ENCODE peak calls at places on chromosome 18, in seven cellular contexts. G is B cell, X is IMR-90, T is NB4, S is RWPE1, C is kidney epithelial cell, H is natural killer cell. Q is an unnamed sample.
A peak's percentile ranks its signal among the peaks of the same experiment; 100 is the strongest.

GRCh38 chr18:74869904-74870863 is 272.5 kb downstream of the ZNF407 start:
- DNase-seq in G (no peak), T (no peak), X (peak; percentile 2), S (no peak), H (no peak), C (no peak), Q (no peak)

GRCh38 chr18:39838831-39839230 is 2116.2 kb upstream of the PIK3C3 start:
- DNase-seq in C (no peak), X (no peak), S (no peak), H (no peak), G (no peak), T (no peak), Q (no peak)

GRCh38 chr18:14189858-14190257 is 57.6 kb upstream of the ZNF519 start:
- DNase-seq in S (no peak), X (no peak), H (no peak), T (no peak), C (peak; percentile 16), G (no peak), Q (no peak)

GRCh38 chr18:1663879-1664705 is 759.4 kb downstream of the ADCYAP1 start:
- DNase-seq in S (peak; percentile 20), H (no peak), X (no peak), G (no peak), C (no peak), T (peak; percentile 63), Q (peak; percentile 22)

GRCh38 chr18:57333941-57334340 is 18.4 kb upstream of the ST8SIA3 start:
- DNase-seq in G (no peak), H (no peak), X (no peak), T (peak; percentile 37), C (no peak), S (no peak), Q (no peak)

GRCh38 chr18:55439036-55439435 is 149.0 kb downstream of the TCF4 start:
- DNase-seq in C (no peak), G (no peak), H (no peak), X (no peak), T (no peak), S (no peak), Q (no peak)

GRCh38 chr18:80037869-80038630 is 3.8 kb downstream of the RBFA start:
- DNase-seq in T (no peak), S (no peak), H (no peak), G (no peak), C (no peak), X (no peak), Q (no peak)

GRCh38 chr18:76328145-76328544 is 166.9 kb downstream of the ZNF516 start:
- DNase-seq in S (no peak), C (no peak), X (no peak), T (no peak), G (no peak), H (no peak), Q (no peak)

DNA sequence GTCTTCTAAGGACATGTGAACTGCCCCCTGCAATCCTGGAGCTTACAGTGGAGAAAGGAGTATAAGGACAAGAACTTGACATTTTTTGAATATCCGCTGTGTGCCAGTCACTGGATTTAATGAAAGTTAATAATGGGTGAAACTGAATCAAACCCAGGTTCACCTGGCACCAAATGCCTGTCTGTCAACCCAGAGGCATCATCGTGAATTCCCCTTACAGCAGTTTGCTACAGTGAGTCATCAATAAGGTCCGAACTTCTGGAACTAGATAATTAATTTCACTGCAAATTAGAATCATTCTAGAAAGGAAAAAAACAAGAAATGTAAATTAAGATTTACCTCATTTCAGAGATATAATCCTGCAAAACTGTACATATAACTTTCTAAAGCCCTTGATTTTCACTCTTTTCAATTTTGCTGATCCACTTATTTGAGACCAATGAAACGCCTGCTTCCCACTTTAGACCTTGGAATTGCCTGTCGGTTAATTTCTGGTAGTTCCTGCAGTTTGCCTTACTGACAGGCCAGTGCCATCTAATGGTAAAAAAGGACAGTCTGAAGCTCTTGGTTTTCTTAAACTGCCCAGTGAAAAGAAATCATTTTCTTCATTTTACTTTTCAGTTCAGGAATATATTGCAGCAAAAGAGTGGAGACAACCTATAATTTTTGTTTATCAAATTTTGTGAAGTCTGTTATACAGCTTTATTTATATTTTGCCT is 8.2 kb downstream of the DSG2 start:
- DNase-seq in G (no peak), T (no peak), C (no peak), X (peak; percentile 21), H (no peak), S (no peak), Q (no peak)
- TF ChIP-seq CTCF in G (no peak), T (no peak), C (peak; percentile 44), X (peak; percentile 30), H (no peak), S (peak; percentile 59), Q (peak; percentile 14)

GRCh38 chr18:70621710-70622109 is 332.9 kb downstream of the SOCS6 start:
- DNase-seq in S (no peak), H (no peak), X (no peak), C (no peak), G (no peak), T (peak; percentile 95), Q (no peak)

GRCh38 chr18:70623106-70623505 is 334.3 kb downstream of the SOCS6 start:
- DNase-seq in S (no peak), H (no peak), C (no peak), X (no peak), T (peak; percentile 26), G (no peak), Q (no peak)

DNA sequence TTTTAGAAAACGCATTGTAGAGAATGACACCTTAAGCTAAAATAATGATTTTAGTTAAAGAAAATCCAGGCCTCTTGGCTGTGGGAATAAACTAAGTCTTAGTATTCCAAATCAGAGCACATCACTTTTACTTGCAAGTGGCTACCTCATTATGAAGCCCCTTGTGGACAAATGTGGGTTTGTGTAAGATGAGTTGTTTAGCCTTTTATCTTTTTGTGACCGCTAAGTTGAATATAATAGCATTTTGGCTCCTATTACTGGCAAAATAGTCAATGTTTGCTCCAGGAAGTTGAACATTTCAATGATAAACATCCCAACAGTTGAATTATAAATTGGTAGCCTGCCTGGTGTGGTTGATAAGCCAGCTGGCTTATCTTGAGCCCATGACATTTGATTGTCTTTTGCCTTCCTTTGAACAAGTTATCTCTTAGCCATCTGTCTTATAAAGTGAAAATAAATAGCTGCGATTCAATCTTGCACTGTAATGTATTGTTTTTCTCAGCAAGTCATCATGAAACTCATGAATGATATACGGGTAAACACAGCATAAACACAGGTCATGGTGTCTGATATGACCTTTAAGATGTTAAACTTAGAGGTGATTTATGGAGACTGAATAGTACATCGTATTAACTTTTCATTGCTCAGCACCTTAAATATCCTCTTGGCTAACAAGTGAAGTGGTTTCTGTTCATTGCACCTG is 338.4 kb downstream of the SOCS6 start:
- DNase-seq in S (no peak), C (no peak), H (no peak), G (no peak), T (no peak), X (no peak), Q (no peak)
- TF ChIP-seq CTCF in S (no peak), C (no peak), H (no peak), G (no peak), T (no peak), X (no peak), Q (peak; percentile 26)

DNA sequence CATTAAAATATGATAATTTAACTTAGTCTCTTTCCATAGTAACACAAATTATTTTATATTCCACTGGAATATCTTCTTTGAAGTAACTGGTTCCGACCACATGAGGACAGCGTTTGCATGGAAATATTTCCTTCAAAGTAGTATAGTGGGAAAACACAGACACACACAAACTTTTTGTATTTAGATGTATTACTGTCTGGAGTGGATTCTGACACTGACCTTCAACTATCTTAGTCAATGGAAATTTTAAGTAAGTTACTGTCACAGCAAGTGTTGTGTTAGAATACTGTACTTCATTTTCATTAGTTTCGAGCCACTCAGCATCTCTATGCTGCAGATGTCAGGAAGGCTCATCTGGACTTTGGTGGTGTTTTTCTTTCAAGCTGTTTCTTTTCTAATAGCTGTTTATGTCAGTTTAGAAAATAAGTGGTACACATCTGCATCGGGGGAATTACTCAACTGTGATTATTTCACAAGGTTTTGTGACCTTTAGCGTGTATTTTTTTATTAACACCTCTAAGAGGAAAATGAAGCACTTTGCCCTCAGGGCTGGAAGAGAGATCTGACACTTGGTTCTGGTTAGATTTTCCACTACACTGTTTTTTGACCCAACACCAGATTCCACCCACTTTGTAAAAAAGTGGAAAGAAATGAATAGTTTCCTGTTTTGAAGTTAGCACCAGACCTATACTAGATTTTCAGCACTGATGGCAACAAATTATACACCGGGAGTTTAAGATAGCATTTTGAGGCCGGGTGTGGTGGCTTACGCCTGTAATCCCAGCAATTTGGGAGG is 18.9 kb upstream of the THOC1 start:
- DNase-seq in X (peak; percentile 42), H (no peak), S (peak; percentile 6), C (no peak), G (no peak), T (peak; percentile 33), Q (no peak)
- TF ChIP-seq CTCF in X (peak; percentile 85), H (no peak), S (peak; percentile 37), C (peak; percentile 55), G (no peak), T (peak; percentile 13), Q (peak; percentile 56)

DNA sequence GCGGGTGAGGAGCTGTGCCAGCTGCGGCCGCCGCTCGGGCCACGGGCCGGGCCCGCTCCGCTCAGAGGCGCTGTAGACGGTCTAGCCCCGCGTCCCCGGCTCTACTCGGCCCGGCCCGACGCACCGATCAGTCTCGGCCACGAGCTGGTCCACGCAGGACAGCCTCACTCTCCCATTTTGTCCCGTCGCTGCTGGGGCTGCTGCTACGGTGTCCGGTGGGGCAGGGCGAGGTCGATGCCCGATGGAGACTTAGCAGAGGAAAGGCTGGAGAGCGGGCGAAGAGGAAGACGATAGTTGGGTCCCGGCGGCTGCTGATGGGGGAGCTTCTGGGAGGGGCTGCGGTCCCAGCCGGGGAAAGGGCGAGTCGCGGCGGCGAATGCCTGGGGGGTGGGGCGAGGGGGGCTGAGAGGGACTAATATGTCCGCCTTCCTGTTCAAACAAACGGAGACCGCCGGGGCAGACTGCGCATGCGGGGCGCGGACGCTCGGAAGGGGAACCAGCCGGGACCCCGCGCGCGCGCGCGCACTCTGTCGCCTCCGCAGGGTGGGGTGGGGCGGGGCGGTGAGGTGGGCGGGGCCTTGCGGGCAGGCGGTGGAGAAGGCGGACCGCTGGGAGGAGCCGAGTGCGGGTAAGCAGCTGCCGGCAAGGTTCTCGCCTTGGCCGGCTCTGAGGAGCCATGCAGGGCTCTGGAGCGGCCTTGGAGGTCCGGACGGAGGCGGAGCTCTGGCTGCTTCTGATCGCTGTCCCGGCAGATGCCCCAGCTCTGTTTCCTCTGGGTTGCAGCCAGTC is at the start of gene ROCK1:
- DNase-seq in G (peak; percentile 100), C (peak; percentile 88), S (peak; percentile 95), T (peak; percentile 96), H (peak; percentile 96), X (peak; percentile 96), Q (peak; percentile 98)
- TF ChIP-seq CTCF in G (no peak), C (no peak), S (no peak), T (no peak), H (no peak), X (no peak), Q (no peak)

GRCh38 chr18:59063912-59064311 is 75.8 kb upstream of the SEC11C start:
- DNase-seq in H (no peak), T (no peak), G (no peak), S (no peak), X (no peak), C (no peak), Q (no peak)

GRCh38 chr18:59065684-59066083 is 74.0 kb upstream of the SEC11C start:
- DNase-seq in X (no peak), S (no peak), G (no peak), T (no peak), H (no peak), C (no peak), Q (no peak)

GRCh38 chr18:59070181-59070912 is 69.3 kb upstream of the SEC11C start:
- DNase-seq in T (peak; percentile 73), C (peak; percentile 32), H (peak; percentile 50), G (peak; percentile 87), S (peak; percentile 49), X (peak; percentile 69), Q (peak; percentile 83)

GRCh38 chr18:59068672-59069071 is 71.0 kb upstream of the SEC11C start:
- DNase-seq in G (no peak), H (no peak), T (no peak), X (no peak), S (no peak), C (no peak), Q (no peak)

GRCh38 chr18:59067873-59068272 is 71.8 kb upstream of the SEC11C start:
- DNase-seq in H (no peak), G (no peak), T (peak; percentile 16), X (peak; percentile 18), C (no peak), S (no peak), Q (no peak)
- TF ChIP-seq CTCF in H (no peak), G (no peak), T (peak; percentile 31), X (peak; percentile 46), C (peak; percentile 66), S (peak; percentile 46), Q (peak; percentile 63)

Q was measured in progenitor cell of endocrine pancreas.